ENCODE peak calls at places on chromosomes 4 and X, in seven cellular contexts. S is kidney, E is kidney glomerular epithelial cell, L is Karpas-422, R is NAMALWA, C is NCI-H146, G is tibial nerve. I is an unnamed sample.

GRCh38 chrX:40733691-40734090 is 1.7 kb downstream of the MED14 start:
- DNase-seq in G (no peak), S (no peak), L (no peak), C (no peak), R (no peak), E (no peak), I (no peak)

GRCh38 chrX:66076801-66077200 is 36.9 kb upstream of the VSIG4 start:
- DNase-seq in L (no peak), R (no peak), S (no peak), C (no peak), G (no peak), E (no peak), I (no peak)

GRCh38 chrX:66634272-66634671 is 4.6 kb downstream of the EDA2R start:
- DNase-seq in R (no peak), G (no peak), L (no peak), S (no peak), E (no peak), C (no peak), I (no peak)

GRCh38 chr4:25065451-25065850 is 34.7 kb upstream of the LGI2 start:
- DNase-seq in S (no peak), C (no peak), R (no peak), L (no peak), E (peak; percentile 76), G (no peak), I (no peak)

GRCh38 chr4:100189820-100190642 is at the start of gene DDIT4L:
- DNase-seq in C (no peak), L (no peak), R (no peak), E (no peak), G (peak; percentile 17), S (peak; percentile 79), I (peak; percentile 5)

GRCh38 chr4:59655996-59656395 is 1544.1 kb upstream of the ADGRL3 start:
- DNase-seq in S (peak; percentile 44), C (no peak), G (no peak), L (no peak), E (no peak), R (no peak), I (no peak)

GRCh38 chr4:76749361-76749760 is 148.6 kb downstream of the SOWAHB start:
- DNase-seq in E (no peak), S (no peak), G (no peak), C (no peak), R (no peak), L (no peak), I (no peak)

GRCh38 chr4:168560835-168561210 is 64.0 kb downstream of the PALLD start:
- DNase-seq in R (no peak), E (no peak), L (no peak), G (no peak), C (no peak), S (no peak), I (no peak)

GRCh38 chr4:1010522-1011021 is 854 bp upstream of the FGFRL1 start:
- DNase-seq in G (peak; percentile 61), E (peak; percentile 56), C (peak; percentile 52), R (peak; percentile 31), S (peak; percentile 91), L (no peak), I (peak; percentile 85)

GRCh38 chrX:1178580-1179057 is 33.8 kb downstream of the CRLF2 start:
- DNase-seq in L (no peak), G (no peak), E (no peak), C (no peak), S (no peak), R (no peak), I (no peak)

GRCh38 chr4:185018834-185019450 is 652 bp downstream of the HELT start:
- DNase-seq in C (no peak), S (no peak), L (no peak), G (no peak), E (no peak), R (no peak), I (no peak)

GRCh38 chr4:84070293-84070692 is 428.8 kb downstream of the NKX6-1 start:
- DNase-seq in G (no peak), S (no peak), C (no peak), R (no peak), E (no peak), L (no peak), I (no peak)

GRCh38 chr4:187475901-187476300 is 519.7 kb upstream of the ZFP42 start:
- DNase-seq in E (no peak), G (no peak), L (no peak), S (no peak), C (no peak), R (no peak), I (no peak)

GRCh38 chr4:6027392-6027791 is 9.2 kb upstream of the C4orf50 start:
- DNase-seq in E (no peak), L (no peak), R (no peak), S (peak; percentile 54), G (no peak), C (no peak), I (no peak)

GRCh38 chr4:168569909-168570276 is 73.0 kb downstream of the PALLD start:
- DNase-seq in L (no peak), S (no peak), C (no peak), E (no peak), R (no peak), G (no peak), I (no peak)

GRCh38 chrX:153779891-153780677 is 757 bp upstream of the SRPK3 start:
- DNase-seq in S (peak; percentile 61), C (no peak), L (no peak), G (no peak), E (no peak), R (no peak), I (no peak)

GRCh38 chrX:47838361-47838760 is 1.7 kb downstream of the ZNF81 start:
- DNase-seq in E (no peak), L (no peak), G (no peak), C (no peak), R (no peak), S (no peak), I (no peak)

GRCh38 chr4:92305148-92305877 is 1.5 kb downstream of the GRID2 start:
- DNase-seq in L (no peak), C (peak; percentile 51), R (no peak), E (peak; percentile 33), S (peak; percentile 78), G (no peak), I (no peak)

GRCh38 chr4:12584116-12584875 is 899.8 kb downstream of the RAB28 start:
- DNase-seq in S (no peak), C (no peak), L (no peak), R (no peak), E (no peak), G (no peak), I (no peak)

GRCh38 chr4:143286058-143286457 is 50.6 kb upstream of the GAB1 start:
- DNase-seq in G (no peak), S (no peak), R (no peak), E (no peak), L (no peak), C (no peak), I (no peak)

GRCh38 chr4:7429601-7430078 is 5.1 kb downstream of the PSAPL1 start:
- DNase-seq in G (peak; percentile 12), C (no peak), E (no peak), S (peak; percentile 63), R (no peak), L (no peak), I (no peak)

GRCh38 chr4:186719925-186720694 is 3.5 kb downstream of the FAT1 start:
- DNase-seq in C (no peak), G (no peak), S (no peak), L (peak; percentile 66), E (no peak), R (peak; percentile 54), I (no peak)

GRCh38 chr4:176838611-176839411 is 46.1 kb upstream of the VEGFC start:
- DNase-seq in L (no peak), C (no peak), R (no peak), E (peak; percentile 78), S (no peak), G (no peak), I (no peak)

GRCh38 chr4:153112071-153112460 is 92.2 kb upstream of the TRIM2 start:
- DNase-seq in E (no peak), R (peak; percentile 44), S (no peak), C (peak; percentile 50), G (no peak), L (no peak), I (no peak)

GRCh38 chr4:87949961-87950360 is 25.6 kb upstream of the SPP1 start:
- DNase-seq in E (peak; percentile 97), C (no peak), G (no peak), R (no peak), S (no peak), L (peak; percentile 27), I (no peak)

GRCh38 chr4:7051144-7051495 is 7.9 kb downstream of the TADA2B start:
- DNase-seq in C (no peak), E (no peak), R (no peak), G (no peak), L (no peak), S (no peak), I (no peak)

GRCh38 chrX:101377542-101377941 is 8.4 kb downstream of the BTK start:
- DNase-seq in S (no peak), R (no peak), C (no peak), E (no peak), L (peak; percentile 52), G (no peak), I (no peak)

GRCh38 chr4:25862411-25863346 is at the start of gene SEL1L3:
- DNase-seq in E (no peak), G (no peak), L (peak; percentile 81), C (peak; percentile 84), S (peak; percentile 86), R (peak; percentile 49), I (peak; percentile 51)

GRCh38 chr4:62407534-62407933 is 1207.4 kb downstream of the ADGRL3 start:
- DNase-seq in L (no peak), E (no peak), G (no peak), R (no peak), S (no peak), C (no peak), I (no peak)